ENCODE peak calls at places on chromosome 17, in five cellular contexts. V is right atrium auricular region; D is thyroid gland; C is heart right ventricle; H is CD8-positive, alpha-beta T cell. R is an unnamed sample.

GRCh38 chr17:42579794-42580551 is 2.4 kb upstream of the PSMC3IP start:
- DNase-seq in V (no peak), H (no peak), C (no peak), D (no peak), R (no peak)

GRCh38 chr17:34486781-34487180 is 92.6 kb upstream of the TMEM132E start:
- DNase-seq in D (no peak), C (no peak), V (no peak), H (no peak), R (no peak)

GRCh38 chr17:42289863-42290165 is 1.5 kb downstream of the STAT5A start:
- DNase-seq in C (no peak), D (no peak), H (peak; percentile 21), V (no peak), R (no peak)

GRCh38 chr17:49390548-49391324 is 23.9 kb downstream of the PHB1 start:
- DNase-seq in C (no peak), D (no peak), V (no peak), H (no peak), R (peak; percentile 60)

GRCh38 chr17:73566905-73567782 is 77.1 kb downstream of the SDK2 start:
- DNase-seq in C (no peak), D (peak; percentile 53), H (no peak), V (no peak), R (no peak)

GRCh38 chr17:15659663-15660062 is 24.4 kb downstream of the TRIM16 start:
- DNase-seq in D (peak; percentile 98), C (peak; percentile 45), H (no peak), V (no peak), R (no peak)

GRCh38 chr17:73419051-73419450 is 107.2 kb upstream of the CDC42EP4 start:
- DNase-seq in C (no peak), H (no peak), V (no peak), D (no peak), R (no peak)

GRCh38 chr17:7328840-7329359 is at the start of gene NEURL4:
- DNase-seq in C (no peak), H (no peak), D (no peak), V (no peak), R (peak; percentile 53)

GRCh38 chr17:82419471-82419995 is 1.1 kb upstream of the OGFOD3 start:
- DNase-seq in H (no peak), D (no peak), V (no peak), C (no peak), R (no peak)

GRCh38 chr17:57410169-57410568 is 153.8 kb downstream of the MSI2 start:
- DNase-seq in C (no peak), H (no peak), V (no peak), D (no peak), R (no peak)

GRCh38 chr17:38441429-38442061 is 13.3 kb downstream of the ARHGAP23 start:
- DNase-seq in V (no peak), D (no peak), H (no peak), C (no peak), R (no peak)

GRCh38 chr17:75571197-75571884 is 16.3 kb upstream of the MYO15B start:
- DNase-seq in D (no peak), H (no peak), C (peak; percentile 48), V (no peak), R (peak; percentile 40)

GRCh38 chr17:49748223-49748622 is 15.7 kb downstream of the FAM117A start:
- DNase-seq in C (no peak), H (no peak), D (no peak), V (no peak), R (no peak)

GRCh38 chr17:80877829-80878303 is 113.8 kb upstream of the CHMP6 start:
- DNase-seq in H (no peak), C (no peak), V (no peak), D (no peak), R (no peak)

GRCh38 chr17:73833779-73834613 is 189.8 kb upstream of the SDK2 start:
- DNase-seq in D (peak; percentile 39), H (no peak), V (no peak), C (no peak), R (no peak)

GRCh38 chr17:49734666-49735490 is 27.1 kb upstream of the SLC35B1 start:
- DNase-seq in V (no peak), D (no peak), H (no peak), C (no peak), R (no peak)

GRCh38 chr17:77281904-77282367 is 141.2 kb downstream of the SEC14L1 start:
- DNase-seq in D (peak; percentile 41), C (no peak), V (no peak), H (no peak), R (no peak)

GRCh38 chr17:50364715-50365114 is 8.3 kb downstream of the MRPL27 start:
- DNase-seq in H (no peak), D (no peak), C (no peak), V (no peak), R (no peak)

GRCh38 chr17:19939993-19940721 is 37.5 kb downstream of the AKAP10 start:
- DNase-seq in V (no peak), H (no peak), D (no peak), C (no peak), R (no peak)

GRCh38 chr17:50151937-50152547 is 1.6 kb upstream of the PPP1R9B start:
- DNase-seq in C (peak; percentile 92), D (peak; percentile 85), V (peak; percentile 87), H (no peak), R (peak; percentile 97)

GRCh38 chr17:63578027-63578768 is 22.5 kb upstream of the TACO1 start:
- DNase-seq in D (no peak), C (no peak), H (no peak), V (no peak), R (peak; percentile 25)
- TF ChIP-seq CTCF in D (no peak), C (no peak), H (no peak), V (no peak), R (no peak)

GRCh38 chr17:17722081-17722905 is 41.0 kb downstream of the RAI1 start:
- DNase-seq in C (no peak), D (no peak), V (no peak), H (no peak), R (no peak)

GRCh38 chr17:17724991-17725852 is 44.0 kb downstream of the RAI1 start:
- DNase-seq in D (peak; percentile 63), V (no peak), C (peak; percentile 44), H (no peak), R (no peak)

GRCh38 chr17:17724307-17724921 is 43.2 kb downstream of the RAI1 start:
- DNase-seq in D (peak; percentile 47), H (no peak), C (peak; percentile 64), V (no peak), R (no peak)

GRCh38 chr17:17722906-17723353 is 41.7 kb downstream of the RAI1 start:
- DNase-seq in V (no peak), C (no peak), H (no peak), D (no peak), R (no peak)

GRCh38 chr17:17723354-17724261 is 42.4 kb downstream of the RAI1 start:
- DNase-seq in C (no peak), H (no peak), D (peak; percentile 45), V (no peak), R (peak; percentile 65)
- H3K4me3 ChIP-seq in C (peak overlapping the region; percentile 62), H (peak overlapping the region; percentile 58), D (peak overlapping the region; percentile 33), V (peak overlapping the region; percentile 44), R (peak overlapping the region; percentile 59)

DNA sequence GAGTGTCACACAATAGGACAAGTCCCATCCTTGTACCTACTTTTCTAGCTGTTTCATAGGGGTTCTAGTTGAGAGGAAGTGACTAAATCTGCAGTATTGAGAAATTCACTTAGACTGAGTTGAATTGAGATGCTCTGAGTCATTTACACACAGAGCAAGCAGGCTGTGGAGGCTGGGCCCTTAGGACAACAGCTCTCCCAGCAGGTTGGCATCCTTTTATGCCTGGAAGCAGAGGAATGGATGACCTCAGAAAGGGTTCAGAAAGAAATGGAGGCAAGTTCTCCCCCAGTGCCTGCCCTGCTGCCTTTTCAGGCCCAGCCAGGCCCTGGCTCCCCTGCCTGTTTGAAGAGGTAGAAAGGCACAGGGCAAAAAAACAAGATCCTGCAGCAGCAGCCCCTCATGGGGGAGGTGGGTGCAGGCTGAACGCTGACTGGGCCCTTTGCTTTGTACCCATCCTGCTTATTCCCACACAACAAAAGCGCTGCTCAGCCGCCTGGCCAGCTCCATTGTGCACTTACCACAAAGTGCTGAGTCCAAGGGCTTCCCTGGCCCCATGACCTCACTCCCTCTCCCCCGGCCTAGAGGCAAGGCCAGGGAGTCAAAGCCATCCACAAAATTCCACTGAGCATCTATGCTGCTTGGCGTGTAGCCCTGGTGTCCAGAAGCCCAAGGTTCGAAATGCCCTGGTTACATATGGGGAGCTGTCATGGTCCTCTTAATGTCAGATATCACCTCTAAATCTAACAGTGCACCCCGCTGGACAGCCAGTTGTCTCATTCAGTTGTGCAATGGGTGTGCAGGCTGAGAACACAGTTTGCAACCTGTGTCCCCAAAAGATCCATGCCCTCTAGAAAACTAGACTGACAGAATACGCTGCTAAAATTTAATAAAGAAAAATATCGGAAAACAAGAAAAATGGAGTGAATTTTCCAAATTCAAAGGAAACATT is 5.4 kb upstream of the CRYBA1 start:
- DNase-seq in V (peak; percentile 71), H (no peak), C (no peak), D (no peak), R (no peak)
- TF ChIP-seq CTCF in V (no peak), H (no peak), C (no peak), D (no peak), R (no peak)

GRCh38 chr17:39841202-39841601 is 22.9 kb downstream of the IKZF3 start:
- DNase-seq in V (no peak), C (no peak), D (peak; percentile 19), H (no peak), R (no peak)

GRCh38 chr17:39846205-39846604 is 17.9 kb downstream of the IKZF3 start:
- DNase-seq in H (no peak), D (no peak), V (no peak), C (no peak), R (no peak)

GRCh38 chr17:39848600-39848999 is 15.5 kb downstream of the IKZF3 start:
- DNase-seq in H (no peak), D (peak; percentile 77), C (no peak), V (no peak), R (no peak)

GRCh38 chr17:39845052-39845976 is 18.8 kb downstream of the IKZF3 start:
- DNase-seq in D (peak; percentile 60), H (no peak), C (no peak), V (no peak), R (no peak)
- H3K4me3 ChIP-seq in D (no peak overlapping the region), H (no peak overlapping the region), C (no peak overlapping the region), V (no peak overlapping the region), R (no peak overlapping the region)

GRCh38 chr17:11909348-11909747 is 87.9 kb downstream of the ZNF18 start:
- DNase-seq in C (no peak), V (no peak), D (no peak), H (no peak), R (no peak)
- TF ChIP-seq CTCF in C (no peak), V (no peak), D (no peak), H (no peak), R (no peak)

DNA sequence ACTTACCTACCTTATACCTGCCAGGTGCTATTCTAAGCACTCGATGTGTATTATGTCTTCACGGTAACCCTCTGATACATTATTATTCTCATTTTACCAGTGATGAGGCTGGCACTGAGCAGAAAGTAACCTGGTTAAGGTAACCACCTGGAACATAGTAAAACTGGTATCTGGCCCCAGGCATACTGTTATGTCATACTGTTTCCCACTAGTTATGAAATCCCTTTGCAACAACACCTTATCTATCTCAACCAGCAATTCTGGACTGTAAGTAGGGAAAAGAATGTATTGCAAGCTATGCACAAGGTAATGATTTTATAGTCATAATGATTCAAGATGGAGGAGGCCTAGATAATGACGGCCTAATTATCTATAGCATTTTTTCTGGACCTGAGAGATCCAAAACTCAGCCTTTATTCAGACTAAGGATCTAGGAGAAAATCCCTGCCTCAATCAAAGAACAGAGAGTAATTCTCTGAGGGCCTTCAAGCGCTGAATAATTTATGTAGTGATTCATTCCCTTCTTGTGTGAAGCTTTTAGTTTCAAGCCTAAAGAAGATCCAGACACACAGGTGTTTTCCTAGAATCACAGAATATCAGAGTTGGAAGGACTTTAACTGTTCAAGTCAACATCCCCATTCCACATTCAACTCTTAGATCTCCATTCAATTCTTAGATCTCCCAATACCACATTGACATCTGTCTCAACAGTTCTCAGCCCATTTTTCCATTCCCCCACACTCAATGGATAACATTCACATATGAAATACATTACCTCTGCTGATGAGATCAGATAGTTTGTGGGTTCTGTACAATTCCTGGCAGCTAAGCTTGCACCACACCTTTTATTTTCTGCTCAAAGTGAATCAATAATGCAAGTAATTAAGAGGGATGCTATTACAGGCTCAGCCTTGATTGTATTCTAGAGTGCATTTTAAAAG is 14.9 kb upstream of the MMD start:
- DNase-seq in V (no peak), H (no peak), C (no peak), D (no peak), R (no peak)
- H3K4me3 ChIP-seq in V (no peak overlapping the region), H (no peak overlapping the region), C (no peak overlapping the region), D (no peak overlapping the region), R (no peak overlapping the region)

R was measured in testis.